ENCODE peak calls at places on chromosomes 13 and 19, in four cellular contexts. Z is Peyer's patch, T is dorsolateral prefrontal cortex, R is hepatocyte. U is an unnamed sample.

GRCh38 chr19:17460372-17461230 is at the start of gene NXNL1:
- DNase-seq in Z (no peak), R (no peak), T (no peak), U (no peak)

GRCh38 chr19:10766681-10767201 is 48.9 kb downstream of the DNM2 start:
- DNase-seq in T (no peak), Z (no peak), R (no peak), U (no peak)

GRCh38 chr13:71464673-71465072 is 402.3 kb downstream of the DACH1 start:
- DNase-seq in R (no peak), Z (no peak), T (no peak), U (no peak)

GRCh38 chr13:113901231-113901630 is 37.4 kb upstream of the GAS6 start:
- DNase-seq in R (no peak), Z (no peak), T (no peak), U (no peak)

GRCh38 chr19:18091217-18091608 is 4.5 kb upstream of the IL12RB1 start:
- DNase-seq in Z (peak; percentile 94), T (no peak), R (no peak), U (peak; percentile 78)

GRCh38 chr19:28184997-28185396 is 1028.0 kb downstream of the UQCRFS1 start:
- DNase-seq in Z (no peak), R (no peak), T (no peak), U (no peak)

GRCh38 chr19:16473875-16474397 is 2.2 kb upstream of the EPS15L1 start:
- DNase-seq in T (no peak), Z (no peak), R (no peak), U (no peak)

GRCh38 chr13:37617162-37617561 is 18.6 kb upstream of the POSTN start:
- DNase-seq in Z (no peak), T (no peak), R (peak; percentile 6), U (no peak)

GRCh38 chr13:28286263-28286662 is 147.9 kb downstream of the PAN3 start:
- DNase-seq in R (no peak), Z (no peak), T (no peak), U (no peak)

GRCh38 chr13:30463820-30464495 is 1.8 kb downstream of the HMGB1 start:
- DNase-seq in T (peak; percentile 33), Z (peak; percentile 70), R (peak; percentile 69), U (peak; percentile 75)

GRCh38 chr13:50161052-50161451 is 145.8 kb downstream of the KCNRG start:
- DNase-seq in T (no peak), R (no peak), Z (no peak), U (no peak)

GRCh38 chr13:49627831-49628652 is at the start of gene ARL11:
- DNase-seq in Z (peak; percentile 91), T (no peak), R (peak; percentile 31), U (peak; percentile 80)

GRCh38 chr19:17678836-17679235 is 9.3 kb downstream of the UNC13A start:
- DNase-seq in R (no peak), Z (no peak), T (no peak), U (no peak)

GRCh38 chr19:46674416-46675178 is 13.6 kb upstream of the DACT3 start:
- DNase-seq in Z (no peak), R (no peak), T (no peak), U (no peak)

GRCh38 chr19:33039815-33040214 is 24.9 kb downstream of the RHPN2 start:
- DNase-seq in Z (no peak), R (no peak), T (no peak), U (no peak)

GRCh38 chr13:46668302-46668720 is 115.3 kb downstream of the LRCH1 start:
- DNase-seq in Z (no peak), T (no peak), R (no peak), U (no peak)
- H3K4me3 ChIP-seq in Z (peak overlapping the region; percentile 13), T (no peak overlapping the region), R (no peak overlapping the region), U (peak overlapping the region; percentile 11)

GRCh38 chr19:53958168-53958571 is 4.6 kb upstream of the CACNG8 start:
- DNase-seq in Z (no peak), T (peak; percentile 57), R (no peak), U (no peak)

GRCh38 chr19:53960187-53960586 is 2.5 kb upstream of the CACNG8 start:
- DNase-seq in R (no peak), T (no peak), Z (no peak), U (no peak)

GRCh38 chr19:53960886-53961285 is 1.9 kb upstream of the CACNG8 start:
- DNase-seq in R (no peak), Z (no peak), T (no peak), U (no peak)

GRCh38 chr19:53959176-53959757 is 3.5 kb upstream of the CACNG8 start:
- DNase-seq in R (no peak), Z (no peak), T (no peak), U (no peak)

GRCh38 chr19:53957448-53958167 is 5.1 kb upstream of the CACNG8 start:
- DNase-seq in Z (no peak), T (no peak), R (no peak), U (no peak)
- H3K27ac ChIP-seq in Z (no peak overlapping the region), T (peak overlapping the region; percentile 88), R (no peak overlapping the region), U (no peak overlapping the region)

GRCh38 chr19:49570997-49571676 is 9.2 kb downstream of the NOSIP start:
- DNase-seq in T (no peak), R (peak; percentile 43), Z (no peak), U (peak; percentile 68)
- H3K4me3 ChIP-seq in T (no peak overlapping the region), R (no peak overlapping the region), Z (no peak overlapping the region), U (no peak overlapping the region)

DNA sequence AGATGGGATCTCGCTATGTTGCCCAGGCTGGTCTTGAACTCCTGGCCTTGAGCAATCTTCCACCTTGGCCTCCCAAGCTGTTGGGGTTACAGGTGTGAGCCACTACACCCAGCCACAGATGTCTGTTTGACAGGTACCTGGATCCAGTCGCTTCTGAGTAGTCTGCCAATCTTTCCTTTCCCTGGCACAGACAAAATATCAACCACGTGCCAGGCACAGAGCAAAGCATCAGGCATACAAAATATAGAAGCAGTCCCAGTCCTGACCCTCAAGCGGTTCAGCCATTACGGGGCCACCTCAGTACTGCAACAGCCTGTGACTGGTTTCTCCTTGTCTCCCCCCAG is 3.8 kb downstream of the ELAVL1 start:
- DNase-seq in Z (no peak), R (no peak), T (no peak), U (no peak)
- H3K27ac ChIP-seq in Z (peak overlapping the region; percentile 64), R (peak overlapping the region; percentile 82), T (no peak overlapping the region), U (peak overlapping the region; percentile 77)

DNA sequence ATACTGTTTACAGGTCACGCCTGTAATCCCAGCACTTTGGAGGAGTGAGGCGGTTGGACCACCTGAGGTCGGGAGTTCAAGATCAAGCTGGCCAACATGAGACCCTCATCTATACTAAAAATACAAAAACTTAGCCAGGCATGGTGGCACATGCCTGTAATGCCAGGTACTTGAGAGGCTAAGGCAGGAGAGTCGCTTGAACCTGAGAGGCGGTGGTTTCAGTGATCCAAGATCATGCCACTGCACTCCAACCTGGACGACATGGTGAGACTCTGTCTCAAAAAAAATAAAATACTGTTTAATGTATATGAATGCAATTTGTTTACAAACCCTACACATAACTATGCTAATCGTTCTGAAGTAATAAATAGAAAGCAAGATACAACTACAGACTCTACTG is 102.4 kb downstream of the ZNF486 start:
- DNase-seq in Z (no peak), T (no peak), R (no peak), U (no peak)
- H3K4me3 ChIP-seq in Z (no peak overlapping the region), T (no peak overlapping the region), R (no peak overlapping the region), U (no peak overlapping the region)

GRCh38 chr19:51019544-51019925 is at the start of gene KLK10:
- DNase-seq in T (no peak), R (no peak), Z (no peak), U (no peak)
- H3K27ac ChIP-seq in T (peak within 1 kb of the TSS; percentile 26), R (no peak within 1 kb of the TSS), Z (no peak within 1 kb of the TSS), U (no peak within 1 kb of the TSS)

DNA sequence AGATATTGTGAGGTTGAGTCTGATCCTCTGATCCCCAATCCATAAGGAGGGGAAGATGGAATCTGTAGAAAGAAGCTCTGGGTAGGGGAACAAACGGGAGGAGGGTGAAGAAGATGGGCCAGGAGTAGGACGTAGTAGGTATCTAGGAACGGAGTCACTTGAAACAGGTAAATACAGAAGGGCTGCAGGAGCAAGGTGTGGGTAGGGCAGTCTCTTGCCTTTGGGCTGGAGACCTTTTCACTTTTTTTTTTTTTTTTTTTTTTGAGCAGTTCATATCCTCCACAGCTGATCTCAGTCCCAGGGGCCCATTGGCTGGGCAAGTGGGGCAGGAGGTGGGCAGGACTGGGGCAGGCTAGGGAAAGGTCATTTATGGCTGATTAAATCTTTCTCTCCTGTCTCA is 1.5 kb downstream of the BCKDHA start:
- DNase-seq in Z (no peak), T (no peak), R (no peak), U (no peak)
- H3K4me3 ChIP-seq in Z (no peak overlapping the region), T (peak overlapping the region; percentile 98), R (no peak overlapping the region), U (no peak overlapping the region)

DNA sequence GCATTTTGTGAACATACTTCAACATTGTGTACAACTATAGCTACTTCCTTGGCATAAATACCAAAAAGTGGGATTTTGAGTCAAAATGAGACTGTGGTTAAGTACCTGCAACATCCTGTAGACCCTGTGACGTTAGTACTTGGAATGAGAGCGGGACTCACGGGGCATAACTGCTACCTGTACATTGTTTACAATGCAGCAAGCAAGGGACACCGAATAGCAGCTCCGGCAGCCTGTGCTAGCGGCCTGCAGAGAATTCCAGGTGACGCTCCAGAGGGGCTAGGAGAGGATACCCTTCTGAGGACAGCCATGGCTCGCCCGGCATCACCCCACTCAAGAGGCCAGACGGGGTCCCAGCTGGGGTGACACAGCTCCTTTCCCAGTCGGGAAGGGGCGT is 821 bp upstream of the ZNF331 start:
- DNase-seq in Z (no peak), R (peak; percentile 34), T (no peak), U (no peak)
- H3K27ac ChIP-seq in Z (peak overlapping the region; percentile 81), R (peak overlapping the region; percentile 93), T (peak overlapping the region; percentile 85), U (peak overlapping the region; percentile 84)

GRCh38 chr13:40814803-40815202 is 25.4 kb downstream of the SLC25A15 start:
- DNase-seq in R (no peak), T (no peak), Z (no peak), U (no peak)
- H3K4me3 ChIP-seq in R (no peak overlapping the region), T (no peak overlapping the region), Z (no peak overlapping the region), U (no peak overlapping the region)

GRCh38 chr19:15038304-15038703 is 11.0 kb upstream of the CASP14 start:
- DNase-seq in R (no peak), Z (no peak), T (no peak), U (no peak)
- H3K27ac ChIP-seq in R (no peak overlapping the region), Z (no peak overlapping the region), T (no peak overlapping the region), U (no peak overlapping the region)

U was measured in transverse colon.